ENCODE peak calls at places on chromosomes 3 and 15, in four cellular contexts. X is Caco-2, H is neural crest cell, O is T follicular helper cell. N is an unnamed sample.

GRCh38 chr3:177357352-177358084 is 160.2 kb upstream of the TBL1XR1 start:
- DNase-seq in H (no peak), X (peak; percentile 31), O (no peak), N (peak; percentile 83)

GRCh38 chr3:190375671-190376070 is 12.3 kb upstream of the CLDN16 start:
- DNase-seq in O (no peak), X (no peak), H (no peak), N (no peak)

GRCh38 chr3:5016218-5017161 is 37.3 kb downstream of the BHLHE40 start:
- DNase-seq in H (no peak), O (no peak), X (peak; percentile 75), N (no peak)

GRCh38 chr15:100131321-100132224 is 210.2 kb downstream of the ADAMTS17 start:
- DNase-seq in H (peak; percentile 23), X (no peak), O (no peak), N (no peak)

GRCh38 chr3:172365028-172365567 is 83.2 kb downstream of the GHSR start:
- DNase-seq in O (no peak), H (no peak), X (no peak), N (no peak)

GRCh38 chr3:15523660-15524417 is 2.3 kb upstream of the COLQ start:
- DNase-seq in X (no peak), H (no peak), O (no peak), N (no peak)

GRCh38 chr15:77623878-77624524 is 8.7 kb downstream of the LINGO1 start:
- DNase-seq in H (no peak), O (no peak), X (no peak), N (no peak)

GRCh38 chr15:70213779-70214178 is 116.1 kb upstream of the TLE3 start:
- DNase-seq in O (no peak), H (no peak), X (no peak), N (no peak)

GRCh38 chr15:48143856-48144255 is 23.1 kb downstream of the SLC24A5 start:
- DNase-seq in H (no peak), X (no peak), O (no peak), N (no peak)

GRCh38 chr3:140432176-140432753 is 245.6 kb upstream of the TRIM42 start:
- DNase-seq in X (no peak), H (no peak), O (no peak), N (no peak)

GRCh38 chr15:76200083-76200465 is 111.2 kb downstream of the ETFA start:
- DNase-seq in H (no peak), O (no peak), X (no peak), N (no peak)

GRCh38 chr15:66027268-66027806 is 158.0 kb downstream of the RAB11A start:
- DNase-seq in O (no peak), X (no peak), H (no peak), N (no peak)

GRCh38 chr15:60494108-60494507 is 15.2 kb upstream of the ICE2 start:
- DNase-seq in X (no peak), H (no peak), O (no peak), N (no peak)

GRCh38 chr3:48478631-48479555 is 25.1 kb downstream of the SHISA5 start:
- DNase-seq in X (no peak), H (no peak), O (peak; percentile 49), N (no peak)

GRCh38 chr3:115323380-115323779 is 176.3 kb upstream of the ZBTB20 start:
- DNase-seq in X (no peak), O (no peak), H (no peak), N (no peak)

GRCh38 chr15:73371812-73372211 is 3.1 kb upstream of the HCN4 start:
- DNase-seq in H (no peak), O (no peak), X (no peak), N (no peak)

GRCh38 chr15:43102181-43102580 is 3.7 kb downstream of the UBR1 start:
- DNase-seq in H (no peak), O (no peak), X (no peak), N (no peak)

GRCh38 chr15:93235321-93235720 is 146.3 kb upstream of the RGMA start:
- DNase-seq in H (no peak), X (peak; percentile 18), O (no peak), N (no peak)

GRCh38 chr3:36418296-36418695 is 38.0 kb downstream of the STAC start:
- DNase-seq in O (no peak), H (no peak), X (no peak), N (no peak)

GRCh38 chr3:142844339-142844977 is 44.4 kb downstream of the PCOLCE2 start:
- DNase-seq in O (no peak), H (no peak), X (peak; percentile 24), N (peak; percentile 36)

GRCh38 chr3:18649666-18650363 is 224.7 kb upstream of the SATB1 start:
- DNase-seq in X (no peak), H (no peak), O (no peak), N (no peak)

GRCh38 chr3:17065315-17065714 is 180.6 kb downstream of the PLCL2 start:
- DNase-seq in X (no peak), H (no peak), O (no peak), N (no peak)

GRCh38 chr3:43779850-43780249 is 89.1 kb downstream of the ABHD5 start:
- DNase-seq in X (no peak), O (no peak), H (no peak), N (no peak)

GRCh38 chr3:154220462-154220861 is 99.3 kb downstream of the ARHGEF26 start:
- DNase-seq in H (no peak), X (no peak), O (no peak), N (peak; percentile 79)

GRCh38 chr15:76195506-76196285 is 115.6 kb downstream of the ETFA start:
- DNase-seq in H (no peak), X (no peak), O (no peak), N (no peak)

GRCh38 chr15:36911322-36911944 is 188.9 kb downstream of the MEIS2 start:
- DNase-seq in O (no peak), H (no peak), X (peak; percentile 54), N (no peak)